ENCODE peak calls at places on chromosomes 13 and 19, in six cellular contexts. G is tibial nerve, B is IMR-90, D is endothelial cell of umbilical vein, X is A549, S is left lung. E is an unnamed sample.
A peak's percentile ranks its signal among the peaks of the same experiment; 100 is the strongest.

GRCh38 chr13:98509271-98510155 is 67.4 kb downstream of the STK24 start:
- DNase-seq in G (peak; percentile 60), B (peak; percentile 92), D (peak; percentile 95), X (peak; percentile 76), S (peak; percentile 68), E (peak; percentile 89)

GRCh38 chr19:31518626-31519025 is 169.4 kb upstream of the TSHZ3 start:
- DNase-seq in G (no peak), B (no peak), D (no peak), X (no peak), S (no peak), E (peak; percentile 13)

GRCh38 chr19:11070123-11070522 is 19.1 kb upstream of the LDLR start:
- DNase-seq in G (no peak), B (no peak), D (no peak), X (no peak), S (no peak), E (no peak)

GRCh38 chr13:108964601-108965000 is 335.2 kb downstream of the MYO16 start:
- DNase-seq in G (no peak), B (no peak), D (no peak), X (no peak), S (no peak), E (no peak)

GRCh38 chr13:32267836-32268439 is 47.2 kb downstream of the ZAR1L start:
- DNase-seq in G (no peak), B (no peak), D (peak; percentile 47), X (no peak), S (no peak), E (no peak)

GRCh38 chr19:29467824-29468401 is 57.9 kb upstream of the VSTM2B start:
- DNase-seq in G (no peak), B (peak; percentile 21), D (no peak), X (peak; percentile 77), S (no peak), E (no peak)

GRCh38 chr19:5339950-5340636 is 519 bp downstream of the PTPRS start:
- DNase-seq in G (no peak), B (no peak), D (peak; percentile 17), X (no peak), S (no peak), E (no peak)

GRCh38 chr13:48431987-48432615 is 19.2 kb upstream of the LPAR6 start:
- DNase-seq in G (no peak), B (no peak), D (peak; percentile 70), X (no peak), S (no peak), E (no peak)

GRCh38 chr13:99312493-99312883 is 5.3 kb upstream of the GPR183 start:
- DNase-seq in G (peak; percentile 81), B (peak; percentile 39), D (no peak), X (no peak), S (peak; percentile 82), E (peak; percentile 85)

GRCh38 chr19:51660975-51661600 is 14.5 kb upstream of the SIGLEC14 start:
- DNase-seq in G (peak; percentile 85), B (peak; percentile 72), D (peak; percentile 69), X (peak; percentile 81), S (peak; percentile 78), E (no peak)

GRCh38 chr13:23753523-23753922 is 135.7 kb downstream of the MIPEP start:
- DNase-seq in G (no peak), B (peak; percentile 68), D (no peak), X (peak; percentile 69), S (no peak), E (no peak)

GRCh38 chr19:6730153-6730804 is 7.1 kb downstream of the GPR108 start:
- DNase-seq in G (peak; percentile 81), B (no peak), D (no peak), X (peak; percentile 84), S (peak; percentile 87), E (no peak)

GRCh38 chr13:80339841-80340642 is 884 bp downstream of the SPRY2 start:
- DNase-seq in G (peak; percentile 36), B (peak; percentile 42), D (peak; percentile 49), X (peak; percentile 29), S (peak; percentile 59), E (peak; percentile 64)

GRCh38 chr13:109655206-109655600 is 131.2 kb downstream of the IRS2 start:
- DNase-seq in G (no peak), B (no peak), D (no peak), X (no peak), S (no peak), E (no peak)

GRCh38 chr19:50759886-50760285 is 10.4 kb upstream of the GPR32 start:
- DNase-seq in G (no peak), B (peak; percentile 32), D (peak; percentile 22), X (peak; percentile 72), S (no peak), E (no peak)

GRCh38 chr19:18264956-18265610 is 9.2 kb downstream of the IQCN start:
- DNase-seq in G (no peak), B (no peak), D (no peak), X (no peak), S (no peak), E (no peak)

GRCh38 chr19:31296741-31297390 is 52.4 kb downstream of the TSHZ3 start:
- DNase-seq in G (no peak), B (no peak), D (no peak), X (no peak), S (peak; percentile 24), E (no peak)

GRCh38 chr19:16883518-16883917 is 5.3 kb upstream of the F2RL3 start:
- DNase-seq in G (no peak), B (no peak), D (no peak), X (no peak), S (no peak), E (no peak)

GRCh38 chr13:103694471-103694870 is 628.3 kb upstream of the SLC10A2 start:
- DNase-seq in G (no peak), B (no peak), D (no peak), X (no peak), S (no peak), E (no peak)

GRCh38 chr13:36275190-36276002 is 22.2 kb downstream of the CCDC169 start:
- DNase-seq in G (peak; percentile 83), B (peak; percentile 72), D (peak; percentile 64), X (peak; percentile 46), S (no peak), E (no peak)

GRCh38 chr19:7515471-7516226 is at the start of gene ZNF358:
- DNase-seq in G (peak; percentile 36), B (peak; percentile 46), D (peak; percentile 44), X (peak; percentile 50), S (peak; percentile 68), E (peak; percentile 74)

GRCh38 chr19:38437917-38438316 is 4.4 kb downstream of the RYR1 start:
- DNase-seq in G (no peak), B (no peak), D (no peak), X (no peak), S (no peak), E (no peak)
- H3K4me1 ChIP-seq in G (no peaks in the 10 kb centered on the region), B (no peaks in the 10 kb centered on the region), D (no peaks in the 10 kb centered on the region), X (peaks cover 6% of the 10 kb centered on the region), S (peaks cover 11% of the 10 kb centered on the region), E (peaks cover 8% of the 10 kb centered on the region)

GRCh38 chr13:114311387-114311786 is 2.9 kb upstream of the CHAMP1 start:
- DNase-seq in G (no peak), B (no peak), D (no peak), X (no peak), S (no peak), E (no peak)
- H3K27ac ChIP-seq in G (no peak overlapping the region), B (no peak overlapping the region), D (no peak overlapping the region), X (no peak overlapping the region), S (no peak overlapping the region), E (no peak overlapping the region)

GRCh38 chr19:899363-900301 is 6.3 kb downstream of the RNU6-9 start:
- DNase-seq in G (no peak), B (no peak), D (no peak), X (no peak), S (no peak), E (no peak)

GRCh38 chr19:896434-896833 is 3.1 kb downstream of the RNU6-9 start:
- DNase-seq in G (no peak), B (no peak), D (no peak), X (no peak), S (no peak), E (no peak)

GRCh38 chr19:896999-897398 is 3.7 kb downstream of the RNU6-9 start:
- DNase-seq in G (no peak), B (no peak), D (no peak), X (no peak), S (no peak), E (no peak)

GRCh38 chr19:898663-899062 is 5.4 kb downstream of the RNU6-9 start:
- DNase-seq in G (no peak), B (no peak), D (no peak), X (no peak), S (no peak), E (no peak)

DNA sequence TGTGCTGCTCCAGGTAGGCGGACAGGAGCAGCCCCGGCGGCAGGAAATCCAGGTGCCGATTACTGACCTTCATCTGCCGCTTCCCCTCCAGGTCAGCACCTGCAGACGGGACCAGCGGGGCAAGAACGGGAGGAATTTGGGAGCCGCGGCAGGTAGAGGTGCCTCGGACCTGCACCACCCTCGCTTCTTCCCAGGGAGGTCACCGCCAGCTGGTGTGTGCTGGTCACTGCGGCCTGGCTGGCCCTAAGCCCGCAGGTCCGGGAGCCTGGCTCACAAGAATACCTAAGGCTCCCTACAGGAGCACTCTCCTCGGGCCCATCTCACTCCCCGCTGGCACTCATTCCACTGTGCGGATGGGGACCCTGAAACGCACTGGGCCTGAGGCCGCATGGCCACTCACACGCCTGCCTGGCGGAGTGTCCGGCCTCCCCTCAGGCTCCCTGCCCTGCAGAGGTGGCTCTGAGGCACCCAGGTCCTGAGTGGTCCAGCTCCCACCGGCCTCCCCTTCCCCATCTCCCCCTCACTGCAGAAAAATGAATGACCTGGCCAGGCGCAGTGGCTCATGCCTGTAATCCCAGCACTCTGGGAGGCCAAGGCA is 4.3 kb downstream of the RNU6-9 start:
- DNase-seq in G (no peak), B (no peak), D (no peak), X (no peak), S (no peak), E (no peak)
- TF ChIP-seq CTCF in G (no peak), B (no peak), D (peak; percentile 15), X (no peak), S (no peak), E (no peak)

GRCh38 chr19:46860846-46861690 is at the start of gene ARHGAP35:
- DNase-seq in G (no peak), B (no peak), D (no peak), X (no peak), S (peak; percentile 47), E (no peak)

GRCh38 chr19:46863818-46864629 is 3.2 kb downstream of the ARHGAP35 start:
- DNase-seq in G (no peak), B (peak; percentile 61), D (peak; percentile 21), X (no peak), S (peak; percentile 74), E (no peak)

GRCh38 chr19:46862504-46862835 is 1.7 kb downstream of the ARHGAP35 start:
- DNase-seq in G (no peak), B (no peak), D (peak; percentile 35), X (no peak), S (peak; percentile 26), E (no peak)

GRCh38 chr19:46861691-46862503 is 1.1 kb downstream of the ARHGAP35 start:
- DNase-seq in G (no peak), B (no peak), D (peak; percentile 33), X (no peak), S (peak; percentile 38), E (no peak)

DNA sequence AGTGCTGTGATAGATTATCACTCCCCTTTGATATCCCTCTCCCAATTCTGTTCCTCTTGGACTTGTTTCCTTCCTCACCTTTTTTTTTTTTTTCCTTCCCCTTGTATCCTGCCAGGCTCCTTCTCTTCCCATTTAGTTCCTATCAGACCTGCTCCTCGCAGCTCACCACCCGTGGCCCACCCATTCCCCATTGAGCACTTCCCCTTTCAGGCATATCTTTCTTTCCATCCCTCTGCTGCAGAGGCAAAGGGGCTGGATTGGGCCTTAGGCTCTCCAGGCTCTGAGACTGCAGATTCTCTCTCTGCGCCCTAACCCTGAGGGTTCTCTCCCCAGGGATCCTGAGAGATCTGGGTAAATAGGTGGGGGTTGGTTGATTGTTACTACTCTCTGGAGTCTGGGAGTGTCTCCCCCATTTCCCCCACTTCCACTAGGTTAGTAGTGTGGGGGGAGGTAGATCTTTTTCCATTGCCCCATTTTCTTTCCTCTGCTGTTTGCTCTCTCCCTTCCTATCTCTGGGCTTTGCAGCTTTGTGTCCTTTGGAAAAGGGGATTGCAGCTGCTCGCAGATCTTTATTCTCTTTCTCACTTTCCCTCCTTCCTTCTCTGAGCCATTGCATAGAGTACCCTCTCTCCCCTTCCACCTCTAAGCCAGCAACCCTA is 2.3 kb downstream of the ARHGAP35 start:
- DNase-seq in G (no peak), B (no peak), D (no peak), X (no peak), S (peak; percentile 32), E (no peak)
- H3K4me1 ChIP-seq in G (peaks cover 38% of the 10 kb centered on the region), B (peaks cover 23% of the 10 kb centered on the region), D (peaks cover 44% of the 10 kb centered on the region), X (peaks cover 68% of the 10 kb centered on the region), S (peaks cover 69% of the 10 kb centered on the region), E (peaks cover 70% of the 10 kb centered on the region)